ENCODE peak calls at places on chromosomes 13 and 19, in eight cellular contexts. D, T, C, H, B, Q, U and F are unnamed samples.

GRCh38 chr13:94435604-94436226 is 43.8 kb downstream of the DCT start:
- DNase-seq in T (peak), U (no peak), Q (no peak), B (no peak), H (peak), D (no peak), C (peak), F (peak)

GRCh38 chr13:36829753-36830152 is 10.7 kb downstream of the RFXAP start:
- DNase-seq in T (no peak), B (no peak), H (no peak), D (no peak), Q (no peak), C (no peak), U (no peak), F (no peak)

GRCh38 chr13:82298110-82298509 is 1584.2 kb downstream of the SLITRK1 start:
- DNase-seq in B (no peak), Q (no peak), U (no peak), H (no peak), C (no peak), T (no peak), D (no peak), F (no peak)

GRCh38 chr13:40485611-40486517 is 180.6 kb downstream of the FOXO1 start:
- DNase-seq in B (no peak), T (no peak), Q (no peak), H (peak), C (no peak), D (no peak), U (no peak), F (no peak)

GRCh38 chr13:33235564-33235963 is 50.0 kb downstream of the STARD13 start:
- DNase-seq in C (peak), H (no peak), Q (no peak), U (no peak), D (no peak), T (no peak), B (no peak), F (no peak)

GRCh38 chr13:94298346-94298745 is 181.1 kb downstream of the DCT start:
- DNase-seq in Q (no peak), H (no peak), C (no peak), B (no peak), D (no peak), U (no peak), T (no peak), F (no peak)

GRCh38 chr13:43180036-43180660 is 156.8 kb downstream of the DNAJC15 start:
- DNase-seq in D (no peak), T (no peak), C (no peak), Q (no peak), B (no peak), U (no peak), H (no peak), F (no peak)

GRCh38 chr13:46211116-46211515 is 612 bp upstream of the LRRC63 start:
- DNase-seq in T (no peak), U (no peak), Q (no peak), D (no peak), C (no peak), H (peak), B (no peak), F (peak)

GRCh38 chr19:42216653-42217521 is 590 bp downstream of the DEDD2 start:
- DNase-seq in H (no peak), C (peak), D (peak), T (peak), B (peak), U (peak), Q (peak), F (peak)

GRCh38 chr13:90686438-90686837 is 661.0 kb upstream of the MIR17HG start:
- DNase-seq in H (no peak), B (peak), Q (no peak), U (no peak), D (no peak), C (peak), T (peak), F (peak)

GRCh38 chr19:4279530-4280422 is 710 bp downstream of the SHD start:
- DNase-seq in B (no peak), H (no peak), T (no peak), U (no peak), Q (no peak), D (no peak), C (no peak), F (no peak)
- H3K4me3 ChIP-seq in B (no peak), H (no peak), T (no peak), U (peak), Q (no peak), D (peak), C (no peak), F (no peak)

GRCh38 chr19:12833418-12833746 is 997 bp downstream of the RTBDN start:
- DNase-seq in D (no peak), H (no peak), Q (no peak), C (no peak), B (no peak), T (no peak), U (no peak), F (no peak)
- H3K4me3 ChIP-seq in D (peak), H (no peak), Q (no peak), C (no peak), B (no peak), T (no peak), U (peak), F (no peak)

DNA sequence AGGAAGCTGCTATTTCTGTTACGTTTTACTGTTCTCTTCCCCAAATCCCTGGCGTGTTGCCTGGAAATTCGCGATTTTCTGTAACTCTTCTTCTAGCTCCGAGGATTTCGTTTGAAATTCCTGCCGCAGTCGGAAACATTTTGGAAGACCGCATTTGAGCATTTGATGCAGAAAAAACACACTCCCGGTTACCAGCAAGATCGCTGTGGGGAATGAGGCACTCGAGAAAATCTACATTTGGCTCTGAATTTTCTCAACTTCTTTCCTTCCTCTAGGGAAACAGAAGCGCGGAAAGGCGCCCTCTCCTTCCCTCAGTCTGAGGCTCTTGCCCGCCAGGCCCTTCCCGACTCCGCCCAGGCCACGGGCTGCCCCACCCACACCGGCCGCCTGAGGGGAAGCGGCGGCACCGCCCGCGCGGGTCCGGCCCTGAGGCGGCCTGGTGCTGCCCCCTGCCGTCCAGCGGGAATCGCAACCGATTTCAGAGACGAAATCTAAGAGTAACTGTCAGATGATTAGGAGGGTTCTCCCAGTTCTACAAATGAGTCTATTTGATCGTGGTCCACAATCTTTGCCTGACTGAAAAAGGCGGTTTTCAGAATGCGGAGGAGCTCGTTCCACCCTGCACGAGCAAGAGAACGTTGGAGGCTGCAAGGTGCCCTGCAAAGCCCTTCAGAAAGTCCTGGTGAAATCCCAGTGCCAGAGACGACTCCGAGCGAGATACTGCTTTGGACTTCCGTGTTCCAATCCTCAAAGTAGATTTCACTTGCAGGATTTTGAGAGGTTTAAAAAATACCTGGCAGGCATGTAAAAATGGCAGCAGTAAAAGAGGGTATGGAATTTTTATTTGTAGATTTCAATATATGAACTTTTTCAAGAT is 18.4 kb upstream of the TUBGCP3 start:
- DNase-seq in U (peak), D (peak), H (peak), C (peak), T (peak), Q (peak), B (peak), F (peak)
- H3K4me3 ChIP-seq in U (peak), D (peak), H (peak), C (peak), T (peak), Q (peak), B (peak), F (peak)

DNA sequence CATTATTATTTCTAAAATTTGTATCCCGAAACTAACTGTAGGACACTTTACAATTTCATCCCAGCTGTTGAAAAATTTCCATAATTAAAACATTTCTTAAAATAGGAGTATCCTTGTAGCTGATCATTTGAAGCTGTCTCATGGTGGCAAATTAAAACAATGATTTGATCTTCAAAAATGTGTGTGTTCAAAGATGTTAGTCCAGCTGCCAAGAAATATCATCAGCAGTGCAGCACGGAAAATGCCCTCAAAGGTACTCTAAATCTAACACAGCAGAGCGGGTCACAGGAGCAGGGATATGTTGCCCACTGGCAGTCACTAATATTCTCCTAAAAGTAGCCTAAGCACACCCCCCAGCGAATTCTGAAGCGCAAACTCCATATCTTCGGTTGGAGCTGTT is 31.0 kb downstream of the KLF12 start:
- DNase-seq in C (no peak), T (no peak), Q (no peak), D (no peak), U (no peak), B (no peak), H (no peak), F (no peak)
- H3K4me3 ChIP-seq in C (no peak), T (no peak), Q (no peak), D (no peak), U (no peak), B (no peak), H (no peak), F (no peak)

DNA sequence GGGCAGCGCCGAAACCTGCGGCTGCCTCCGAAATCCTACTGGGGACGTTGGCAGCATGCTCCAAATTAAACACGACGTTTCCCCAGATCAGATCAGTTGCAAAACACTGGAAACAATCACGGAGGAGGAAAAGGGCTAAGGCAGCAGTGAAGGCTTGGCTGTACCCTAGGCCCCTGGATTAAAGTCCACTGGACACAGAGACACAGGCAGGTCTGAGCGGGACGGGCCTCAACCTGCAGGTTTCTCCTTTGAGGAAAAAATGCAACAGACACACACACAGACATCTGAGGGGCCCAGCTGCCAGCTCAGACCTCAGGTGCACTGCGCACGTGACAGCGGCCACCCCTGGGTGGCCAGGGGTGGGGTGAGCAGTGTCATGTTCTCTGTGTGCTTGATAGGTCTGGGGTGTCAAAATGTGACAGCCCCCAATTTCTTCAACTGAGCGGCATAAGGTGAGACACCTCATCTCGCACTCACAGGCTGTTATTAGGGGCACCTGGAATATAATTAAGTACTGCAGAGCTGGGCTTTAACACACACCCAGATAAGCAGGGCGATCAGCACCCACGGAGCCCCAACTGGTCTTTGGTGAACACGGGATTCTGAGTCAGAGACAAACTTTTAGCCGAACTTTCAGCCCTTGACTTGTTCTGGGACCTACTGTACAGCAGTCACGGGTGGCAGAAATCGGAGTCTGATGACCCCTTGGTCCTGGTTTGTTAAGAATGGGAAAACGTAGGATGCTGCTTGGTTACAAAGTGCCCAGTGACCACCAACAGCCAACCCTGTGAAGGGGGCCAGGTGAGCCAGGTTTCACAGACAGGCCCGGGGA is 9.3 kb downstream of the SH3GL1 start:
- DNase-seq in B (no peak), U (no peak), T (peak), C (peak), H (no peak), Q (no peak), D (no peak), F (no peak)
- H3K4me3 ChIP-seq in B (no peak), U (peak), T (peak), C (no peak), H (no peak), Q (no peak), D (no peak), F (no peak)

DNA sequence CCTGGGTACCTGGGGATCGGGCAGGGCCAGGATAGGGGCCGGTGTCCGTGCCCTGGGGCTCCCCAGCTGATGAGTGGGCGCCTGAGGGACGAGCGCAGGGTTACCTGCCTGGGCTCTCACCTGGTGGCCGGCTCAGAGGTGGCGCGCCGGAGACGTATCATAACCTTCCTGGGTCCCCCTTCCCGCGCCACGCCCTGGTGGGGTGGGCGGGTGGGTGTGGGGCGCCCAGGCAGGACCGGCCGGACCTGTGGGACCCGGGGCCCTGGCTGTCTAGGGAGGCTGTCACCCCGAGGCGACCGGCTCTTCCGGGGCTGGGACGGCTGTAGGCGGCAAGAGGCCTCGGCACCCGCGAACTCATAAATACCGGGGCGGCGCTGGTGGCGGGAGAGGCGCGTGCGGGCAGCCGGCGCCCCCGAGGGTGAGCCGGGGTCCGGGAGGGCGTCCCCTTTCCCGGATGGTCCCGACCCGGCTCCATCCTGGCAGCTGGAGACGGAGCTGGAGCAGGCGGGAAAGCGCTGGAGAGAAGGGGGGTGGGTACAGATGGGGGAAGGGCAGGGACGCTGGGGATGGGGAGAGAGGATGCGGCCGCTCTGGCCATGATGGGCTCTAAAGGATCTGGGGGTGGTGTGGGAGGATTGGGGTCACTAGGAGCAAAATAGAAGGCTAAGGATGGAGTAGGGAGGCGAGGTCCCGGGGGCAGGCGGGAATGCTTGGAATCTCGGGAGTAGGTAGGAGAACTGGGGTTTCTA is at the start of gene ACP7:
- DNase-seq in D (peak), C (no peak), H (peak), Q (no peak), U (no peak), B (no peak), T (no peak), F (no peak)
- H3K4me3 ChIP-seq in D (peak), C (no peak), H (peak), Q (no peak), U (peak), B (peak), T (peak), F (peak)

DNA sequence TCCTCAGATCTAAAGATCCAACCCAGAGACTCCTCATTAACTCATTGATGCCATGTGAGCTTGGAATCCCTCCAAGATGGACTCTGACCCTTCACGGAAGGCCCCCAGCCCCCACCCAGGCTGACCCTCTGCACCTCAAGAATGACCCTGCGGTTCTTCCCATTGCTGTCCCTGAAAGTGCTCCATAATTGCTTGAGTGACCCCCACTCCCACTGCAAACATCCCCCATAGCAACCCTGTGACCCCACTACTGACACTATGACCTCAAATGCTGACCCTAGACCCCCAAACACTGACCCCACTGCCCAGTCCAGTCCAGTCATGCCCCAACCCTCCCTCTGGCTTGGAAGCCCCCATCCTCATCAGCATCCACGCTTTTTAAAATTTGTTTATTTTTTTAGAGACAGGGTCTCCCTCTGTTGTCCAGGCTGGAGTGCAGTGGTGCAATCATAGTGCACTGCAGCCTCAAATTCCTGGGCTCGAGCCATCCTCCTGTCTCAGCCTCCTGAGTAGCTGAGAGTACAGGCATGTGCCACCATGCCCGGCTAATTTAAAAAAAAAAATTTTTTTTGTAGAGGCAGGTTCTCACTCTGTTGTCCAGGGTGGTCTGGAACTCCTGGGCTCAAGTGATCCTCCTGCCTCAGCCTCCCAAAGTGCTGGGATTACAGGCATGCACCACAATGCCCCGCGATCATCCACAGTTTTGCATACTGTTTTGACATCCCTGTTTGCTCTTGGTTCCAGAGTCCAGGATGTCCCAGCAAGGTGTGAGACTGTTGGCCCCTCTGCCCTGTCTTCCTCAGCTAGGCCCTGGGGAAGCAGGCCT is 855 bp downstream of the LYL1 start:
- DNase-seq in D (no peak), T (no peak), U (no peak), H (no peak), Q (no peak), C (no peak), B (no peak), F (no peak)
- H3K4me3 ChIP-seq in D (no peak), T (no peak), U (peak), H (peak), Q (no peak), C (no peak), B (no peak), F (no peak)